ENCODE peak calls at places on chromosomes 4 and X, in five cellular contexts. One of them, this sample, is unnamed.

GRCh38 chr4:169630069-169630468 is 9.7 kb downstream of the CLCN3 start:
- DNase-seq in activated CD8-positive, alpha-beta memory T cell treated with anti-CD3 and anti-CD28 coated beads for 1 hour: no peak
- DNase-seq in cardiac muscle cell: no peak
- DNase-seq in lung microvascular endothelial cell: no peak
- DNase-seq in HTR-8/SVneo: no peak
- DNase-seq in this sample: no peak

GRCh38 chr4:159946983-159947645 is 844.2 kb downstream of the RAPGEF2 start:
- DNase-seq in HTR-8/SVneo: peak
- DNase-seq in activated CD8-positive, alpha-beta memory T cell treated with anti-CD3 and anti-CD28 coated beads for 1 hour: no peak
- DNase-seq in lung microvascular endothelial cell: peak
- DNase-seq in cardiac muscle cell: peak
- DNase-seq in this sample: no peak

GRCh38 chrX:63250253-63250868 is 100.8 kb downstream of the SPIN4 start:
- DNase-seq in lung microvascular endothelial cell: peak
- DNase-seq in cardiac muscle cell: peak
- DNase-seq in activated CD8-positive, alpha-beta memory T cell treated with anti-CD3 and anti-CD28 coated beads for 1 hour: no peak
- DNase-seq in HTR-8/SVneo: peak
- DNase-seq in this sample: no peak

GRCh38 chr4:38832624-38833528 is 23.7 kb downstream of the TLR6 start:
- DNase-seq in lung microvascular endothelial cell: no peak
- DNase-seq in activated CD8-positive, alpha-beta memory T cell treated with anti-CD3 and anti-CD28 coated beads for 1 hour: no peak
- DNase-seq in cardiac muscle cell: no peak
- DNase-seq in HTR-8/SVneo: no peak
- DNase-seq in this sample: no peak

GRCh38 chrX:47484885-47485284 is 1.9 kb upstream of the ZNF41 start:
- DNase-seq in HTR-8/SVneo: no peak
- DNase-seq in activated CD8-positive, alpha-beta memory T cell treated with anti-CD3 and anti-CD28 coated beads for 1 hour: no peak
- DNase-seq in lung microvascular endothelial cell: no peak
- DNase-seq in cardiac muscle cell: no peak
- DNase-seq in this sample: no peak

GRCh38 chrX:24231169-24231568 is 81.6 kb downstream of the ZFX start:
- DNase-seq in cardiac muscle cell: peak
- DNase-seq in activated CD8-positive, alpha-beta memory T cell treated with anti-CD3 and anti-CD28 coated beads for 1 hour: no peak
- DNase-seq in lung microvascular endothelial cell: peak
- DNase-seq in HTR-8/SVneo: peak
- DNase-seq in this sample: no peak

GRCh38 chr4:15598644-15599043 is 56.5 kb downstream of the FBXL5 start:
- DNase-seq in lung microvascular endothelial cell: no peak
- DNase-seq in activated CD8-positive, alpha-beta memory T cell treated with anti-CD3 and anti-CD28 coated beads for 1 hour: no peak
- DNase-seq in HTR-8/SVneo: no peak
- DNase-seq in cardiac muscle cell: peak
- DNase-seq in this sample: no peak

GRCh38 chr4:19657856-19658255 is 593.8 kb upstream of the SLIT2 start:
- DNase-seq in cardiac muscle cell: peak
- DNase-seq in HTR-8/SVneo: no peak
- DNase-seq in activated CD8-positive, alpha-beta memory T cell treated with anti-CD3 and anti-CD28 coated beads for 1 hour: no peak
- DNase-seq in lung microvascular endothelial cell: no peak
- DNase-seq in this sample: no peak

GRCh38 chrX:45428816-45429215 is 228.1 kb upstream of the DIPK2B start:
- DNase-seq in lung microvascular endothelial cell: no peak
- DNase-seq in activated CD8-positive, alpha-beta memory T cell treated with anti-CD3 and anti-CD28 coated beads for 1 hour: no peak
- DNase-seq in cardiac muscle cell: peak
- DNase-seq in HTR-8/SVneo: no peak
- DNase-seq in this sample: no peak

GRCh38 chr4:3418029-3418762 is 23.6 kb upstream of the HGFAC start:
- DNase-seq in lung microvascular endothelial cell: no peak
- DNase-seq in cardiac muscle cell: no peak
- DNase-seq in HTR-8/SVneo: no peak
- DNase-seq in activated CD8-positive, alpha-beta memory T cell treated with anti-CD3 and anti-CD28 coated beads for 1 hour: no peak
- DNase-seq in this sample: no peak

GRCh38 chr4:122046255-122046654 is 94.4 kb upstream of the TRPC3 start:
- DNase-seq in cardiac muscle cell: no peak
- DNase-seq in lung microvascular endothelial cell: no peak
- DNase-seq in activated CD8-positive, alpha-beta memory T cell treated with anti-CD3 and anti-CD28 coated beads for 1 hour: no peak
- DNase-seq in HTR-8/SVneo: no peak
- DNase-seq in this sample: no peak

GRCh38 chr4:186845137-186845842 is 121.6 kb upstream of the FAT1 start:
- DNase-seq in lung microvascular endothelial cell: peak
- DNase-seq in HTR-8/SVneo: peak
- DNase-seq in activated CD8-positive, alpha-beta memory T cell treated with anti-CD3 and anti-CD28 coated beads for 1 hour: no peak
- DNase-seq in cardiac muscle cell: peak
- DNase-seq in this sample: no peak